ENCODE peak calls at places on chromosomes 6 and 20, in seven cellular contexts. X, O, F, K, V, A and N are unnamed samples.

GRCh38 chr6:14732845-14733757 is 512.8 kb upstream of the JARID2 start:
- DNase-seq in K (no peak), X (no peak), V (peak; percentile 58), A (no peak), O (no peak), F (no peak), N (no peak)

GRCh38 chr6:98639236-98639635 is 195.1 kb upstream of the POU3F2 start:
- DNase-seq in X (no peak), K (no peak), O (no peak), F (no peak), V (no peak), A (no peak), N (no peak)

GRCh38 chr6:41080623-41081022 is 7.8 kb downstream of the NFYA start:
- DNase-seq in V (no peak), X (no peak), O (no peak), F (no peak), K (no peak), A (no peak), N (no peak)

GRCh38 chr6:143620461-143620860 is 57.3 kb upstream of the PHACTR2 start:
- DNase-seq in A (no peak), V (no peak), O (no peak), F (no peak), K (no peak), X (no peak), N (no peak)

GRCh38 chr6:33628401-33628964 is 7.4 kb downstream of the ITPR3 start:
- DNase-seq in V (no peak), F (no peak), A (no peak), O (no peak), K (no peak), X (peak; percentile 64), N (no peak)

GRCh38 chr20:50286609-50287008 is 96.0 kb downstream of the CEBPB start:
- DNase-seq in V (peak; percentile 86), A (peak; percentile 71), K (no peak), X (peak; percentile 43), O (peak; percentile 63), F (no peak), N (peak; percentile 77)

GRCh38 chr6:106005013-106005412 is 81.1 kb upstream of the PRDM1 start:
- DNase-seq in K (no peak), X (no peak), F (no peak), A (no peak), O (no peak), V (no peak), N (no peak)

GRCh38 chr6:147099974-147100373 is 104.2 kb upstream of the STXBP5 start:
- DNase-seq in X (no peak), V (no peak), A (no peak), K (no peak), F (no peak), O (no peak), N (no peak)

GRCh38 chr6:38146021-38146657 is 326.6 kb downstream of the ZFAND3 start:
- DNase-seq in K (no peak), F (no peak), X (no peak), A (no peak), V (no peak), O (no peak), N (no peak)

GRCh38 chr6:111985202-111985731 is 68.6 kb upstream of the CCN6 start:
- DNase-seq in X (no peak), V (no peak), A (no peak), K (no peak), O (no peak), F (no peak), N (no peak)

GRCh38 chr20:46832555-46832954 is 62.1 kb upstream of the EYA2 start:
- DNase-seq in V (no peak), K (no peak), A (no peak), O (no peak), X (no peak), F (no peak), N (no peak)

GRCh38 chr20:20839771-20840170 is 127.3 kb upstream of the RALGAPA2 start:
- DNase-seq in K (no peak), F (no peak), O (no peak), V (no peak), X (no peak), A (no peak), N (no peak)

GRCh38 chr6:119172813-119173212 is 94.3 kb upstream of the FAM184A start:
- DNase-seq in K (no peak), O (no peak), X (no peak), F (no peak), V (no peak), A (no peak), N (no peak)

GRCh38 chr6:16802071-16802470 is 40.8 kb upstream of the ATXN1 start:
- DNase-seq in K (no peak), O (no peak), A (no peak), F (no peak), V (no peak), X (no peak), N (no peak)

GRCh38 chr20:23399568-23400241 is 21.6 kb downstream of the NAPB start:
- DNase-seq in X (no peak), V (peak; percentile 24), O (no peak), F (no peak), K (no peak), A (no peak), N (no peak)

GRCh38 chr20:11780765-11781369 is 136.8 kb upstream of the BTBD3 start:
- DNase-seq in F (no peak), O (no peak), K (no peak), V (no peak), A (no peak), X (no peak), N (no peak)

GRCh38 chr6:125104425-125104824 is 49.1 kb upstream of the TPD52L1 start:
- DNase-seq in X (no peak), F (no peak), A (no peak), O (no peak), V (no peak), K (no peak), N (no peak)

GRCh38 chr20:23435675-23436539 is 3.6 kb upstream of the CSTL1 start:
- DNase-seq in A (no peak), K (peak; percentile 89), V (no peak), X (peak; percentile 66), O (peak; percentile 85), F (peak; percentile 29), N (peak; percentile 55)

GRCh38 chr6:104218132-104218531 is 641.6 kb downstream of the HACE1 start:
- DNase-seq in V (no peak), K (no peak), A (no peak), F (no peak), O (no peak), X (no peak), N (no peak)

GRCh38 chr6:70763754-70764153 is 96.1 kb downstream of the SMAP1 start:
- DNase-seq in V (no peak), A (no peak), X (no peak), F (no peak), O (no peak), K (no peak), N (no peak)
- H3K27ac ChIP-seq in V (no peak overlapping the region), A (no peak overlapping the region), X (no peak overlapping the region), F (no peak overlapping the region), O (no peak overlapping the region), K (no peak overlapping the region), N (no peak overlapping the region)

DNA sequence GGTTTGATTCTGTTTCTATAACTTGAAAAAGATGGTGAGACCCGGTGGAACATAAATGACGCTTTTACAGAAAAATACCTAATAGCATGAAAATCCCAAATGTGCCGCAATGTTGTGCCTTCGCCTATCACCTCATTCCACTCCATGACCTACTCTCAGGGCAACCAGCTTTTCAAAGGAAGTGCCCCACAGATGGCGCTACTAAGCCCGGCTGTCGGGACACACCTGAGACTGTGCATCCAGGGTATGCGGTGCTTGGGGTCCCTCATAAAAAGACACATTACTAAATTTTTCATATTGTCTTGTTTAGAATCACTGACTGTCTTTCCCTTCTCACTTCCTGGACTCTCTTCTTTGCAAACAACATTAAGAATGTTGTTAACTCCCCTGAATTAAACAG is 145.5 kb upstream of the RPS6KA2 start:
- DNase-seq in X (no peak), V (no peak), A (no peak), F (no peak), K (no peak), O (no peak), N (no peak)
- H3K4me1 ChIP-seq in X (no peaks in the 10 kb centered on the region), V (no peaks in the 10 kb centered on the region), A (no peaks in the 10 kb centered on the region), F (no peaks in the 10 kb centered on the region), K (peaks cover 7% of the 10 kb centered on the region), O (peaks cover 5% of the 10 kb centered on the region), N (no peaks in the 10 kb centered on the region)

GRCh38 chr6:35485402-35485877 is 11.4 kb downstream of the TEAD3 start:
- DNase-seq in V (no peak), A (peak; percentile 59), O (no peak), K (peak; percentile 52), X (peak; percentile 77), F (peak; percentile 38), N (peak; percentile 86)
- H3K4me3 ChIP-seq in V (no peak overlapping the region), A (no peak overlapping the region), O (peak overlapping the region; percentile 52), K (peak overlapping the region; percentile 32), X (no peak overlapping the region), F (peak overlapping the region; percentile 46), N (no peak overlapping the region)

GRCh38 chr20:3739054-3739925 is 6.8 kb downstream of the HSPA12B start:
- DNase-seq in V (no peak), O (no peak), X (no peak), K (no peak), F (peak; percentile 62), A (peak; percentile 36), N (peak; percentile 82)

GRCh38 chr20:3741846-3742458 is 9.5 kb downstream of the HSPA12B start:
- DNase-seq in A (peak; percentile 38), X (no peak), K (no peak), V (no peak), O (no peak), F (no peak), N (peak; percentile 31)

GRCh38 chr20:3738109-3739053 is 5.9 kb downstream of the HSPA12B start:
- DNase-seq in X (no peak), F (no peak), K (no peak), V (no peak), A (no peak), O (no peak), N (no peak)

GRCh38 chr20:3740600-3741301 is 8.3 kb downstream of the HSPA12B start:
- DNase-seq in F (no peak), V (no peak), K (no peak), A (peak; percentile 34), O (no peak), X (no peak), N (no peak)

DNA sequence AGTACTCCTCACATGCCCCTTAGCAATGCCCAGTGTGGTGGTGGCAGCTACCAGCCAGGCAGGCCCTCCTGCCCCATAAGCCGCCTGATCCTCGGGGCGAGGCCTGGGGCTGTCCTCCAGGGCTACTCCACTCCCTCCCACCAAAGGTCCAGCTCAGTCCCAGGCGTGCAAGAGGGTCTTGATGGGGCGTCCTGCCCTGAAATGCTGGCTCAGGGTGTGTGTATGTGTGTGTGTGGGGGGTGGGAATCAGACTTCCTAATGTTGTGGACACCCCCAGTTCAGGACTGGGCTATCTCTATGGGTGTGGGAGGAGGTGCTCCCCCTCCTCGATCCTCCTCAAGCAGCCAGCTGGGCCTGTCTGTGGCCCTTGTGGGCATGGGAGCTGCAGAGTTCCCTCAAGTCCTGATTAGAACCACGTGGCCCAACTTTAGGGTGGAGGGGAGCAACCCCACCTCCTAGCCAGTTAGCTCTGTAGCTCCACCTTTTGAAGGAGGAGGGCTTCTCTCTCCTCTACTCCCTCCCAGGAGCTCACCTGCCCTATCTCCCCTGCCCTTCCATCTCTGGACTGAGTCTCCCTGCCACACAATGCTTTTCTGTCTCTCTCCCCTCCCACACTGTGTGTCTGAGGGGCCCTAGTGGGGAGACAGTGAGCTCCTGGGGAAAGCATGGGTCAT is 7.6 kb downstream of the HSPA12B start:
- DNase-seq in K (no peak), F (no peak), X (no peak), A (peak; percentile 10), V (no peak), O (no peak), N (no peak)
- H3K27ac ChIP-seq in K (no peak overlapping the region), F (peak overlapping the region; percentile 95), X (peak overlapping the region; percentile 41), A (no peak overlapping the region), V (no peak overlapping the region), O (no peak overlapping the region), N (peak overlapping the region; percentile 7)

GRCh38 chr20:43953919-43954617 is 39.4 kb downstream of the TOX2 start:
- DNase-seq in A (no peak), F (no peak), O (no peak), K (no peak), V (no peak), X (no peak), N (no peak)
- H3K4me1 ChIP-seq in A (peaks cover 5% of the 10 kb centered on the region), F (peaks cover 18% of the 10 kb centered on the region), O (peaks cover 13% of the 10 kb centered on the region), K (peaks cover 83% of the 10 kb centered on the region), V (peaks cover 47% of the 10 kb centered on the region), X (peaks cover 29% of the 10 kb centered on the region), N (peaks cover 8% of the 10 kb centered on the region)